ENCODE peak calls at places on chromosomes 2 and 18, in nine cellular contexts. One of them, this sample, is unnamed.

GRCh38 chr2:46780411-46780800 is 135.2 kb downstream of the MCFD2 start:
- DNase-seq in foreskin fibroblast: no peak
- DNase-seq in psoas muscle: peak
- DNase-seq in epithelial cell of esophagus: no peak
- DNase-seq in K562: no peak
- DNase-seq in fibroblast of lung: peak
- DNase-seq in right lobe of liver: no peak
- DNase-seq in nephron progenitor cell: no peak
- DNase-seq in OCI-LY7: no peak
- DNase-seq in this sample: peak

GRCh38 chr2:237920673-237921072 is 46.1 kb upstream of the UBE2F start:
- DNase-seq in foreskin fibroblast: peak
- DNase-seq in psoas muscle: no peak
- DNase-seq in epithelial cell of esophagus: no peak
- DNase-seq in K562: no peak
- DNase-seq in fibroblast of lung: no peak
- DNase-seq in right lobe of liver: no peak
- DNase-seq in nephron progenitor cell: no peak
- DNase-seq in OCI-LY7: no peak
- DNase-seq in this sample: no peak

GRCh38 chr2:45716915-45717314 is 65.4 kb downstream of the PRKCE start:
- DNase-seq in foreskin fibroblast: no peak
- DNase-seq in psoas muscle: no peak
- DNase-seq in epithelial cell of esophagus: no peak
- DNase-seq in K562: no peak
- DNase-seq in fibroblast of lung: no peak
- DNase-seq in right lobe of liver: no peak
- DNase-seq in nephron progenitor cell: no peak
- DNase-seq in OCI-LY7: no peak
- DNase-seq in this sample: no peak

GRCh38 chr2:191013876-191014652 is at the start of gene STAT1:
- DNase-seq in foreskin fibroblast: peak
- DNase-seq in psoas muscle: peak
- DNase-seq in epithelial cell of esophagus: peak
- DNase-seq in K562: peak
- DNase-seq in fibroblast of lung: peak
- DNase-seq in right lobe of liver: peak
- DNase-seq in nephron progenitor cell: peak
- DNase-seq in OCI-LY7: peak
- DNase-seq in this sample: peak

GRCh38 chr2:181426687-181427086 is 30.5 kb upstream of the ITGA4 start:
- DNase-seq in foreskin fibroblast: no peak
- DNase-seq in psoas muscle: no peak
- DNase-seq in epithelial cell of esophagus: no peak
- DNase-seq in K562: no peak
- DNase-seq in fibroblast of lung: no peak
- DNase-seq in right lobe of liver: no peak
- DNase-seq in nephron progenitor cell: no peak
- DNase-seq in OCI-LY7: no peak
- DNase-seq in this sample: no peak

GRCh38 chr2:98654702-98655488 is 46.5 kb downstream of the UNC50 start:
- DNase-seq in foreskin fibroblast: no peak
- DNase-seq in psoas muscle: no peak
- DNase-seq in epithelial cell of esophagus: no peak
- DNase-seq in K562: no peak
- DNase-seq in fibroblast of lung: no peak
- DNase-seq in right lobe of liver: no peak
- DNase-seq in nephron progenitor cell: no peak
- DNase-seq in OCI-LY7: no peak
- DNase-seq in this sample: no peak

GRCh38 chr2:37653805-37654378 is 17.6 kb downstream of the CDC42EP3 start:
- DNase-seq in foreskin fibroblast: no peak
- DNase-seq in psoas muscle: peak
- DNase-seq in epithelial cell of esophagus: peak
- DNase-seq in K562: no peak
- DNase-seq in fibroblast of lung: no peak
- DNase-seq in right lobe of liver: peak
- DNase-seq in nephron progenitor cell: no peak
- DNase-seq in OCI-LY7: peak
- DNase-seq in this sample: peak

GRCh38 chr18:56489901-56490300 is 148.5 kb downstream of the TXNL1 start:
- DNase-seq in foreskin fibroblast: no peak
- DNase-seq in psoas muscle: no peak
- DNase-seq in epithelial cell of esophagus: no peak
- DNase-seq in K562: no peak
- DNase-seq in fibroblast of lung: no peak
- DNase-seq in right lobe of liver: no peak
- DNase-seq in nephron progenitor cell: no peak
- DNase-seq in OCI-LY7: no peak
- DNase-seq in this sample: no peak

GRCh38 chr2:11260979-11261378 is 83.5 kb downstream of the ROCK2 start:
- DNase-seq in foreskin fibroblast: no peak
- DNase-seq in psoas muscle: no peak
- DNase-seq in epithelial cell of esophagus: no peak
- DNase-seq in K562: no peak
- DNase-seq in fibroblast of lung: no peak
- DNase-seq in right lobe of liver: no peak
- DNase-seq in nephron progenitor cell: no peak
- DNase-seq in OCI-LY7: no peak
- DNase-seq in this sample: no peak

GRCh38 chr2:120712180-120712678 is 23.4 kb upstream of the GLI2 start:
- DNase-seq in foreskin fibroblast: no peak
- DNase-seq in psoas muscle: no peak
- DNase-seq in epithelial cell of esophagus: no peak
- DNase-seq in K562: no peak
- DNase-seq in fibroblast of lung: peak
- DNase-seq in right lobe of liver: no peak
- DNase-seq in nephron progenitor cell: no peak
- DNase-seq in OCI-LY7: no peak
- DNase-seq in this sample: no peak

GRCh38 chr2:207967121-207967520 is 58.2 kb downstream of the PLEKHM3 start:
- DNase-seq in foreskin fibroblast: no peak
- DNase-seq in psoas muscle: no peak
- DNase-seq in epithelial cell of esophagus: no peak
- DNase-seq in K562: no peak
- DNase-seq in fibroblast of lung: no peak
- DNase-seq in right lobe of liver: no peak
- DNase-seq in nephron progenitor cell: no peak
- DNase-seq in OCI-LY7: no peak
- DNase-seq in this sample: no peak

DNA sequence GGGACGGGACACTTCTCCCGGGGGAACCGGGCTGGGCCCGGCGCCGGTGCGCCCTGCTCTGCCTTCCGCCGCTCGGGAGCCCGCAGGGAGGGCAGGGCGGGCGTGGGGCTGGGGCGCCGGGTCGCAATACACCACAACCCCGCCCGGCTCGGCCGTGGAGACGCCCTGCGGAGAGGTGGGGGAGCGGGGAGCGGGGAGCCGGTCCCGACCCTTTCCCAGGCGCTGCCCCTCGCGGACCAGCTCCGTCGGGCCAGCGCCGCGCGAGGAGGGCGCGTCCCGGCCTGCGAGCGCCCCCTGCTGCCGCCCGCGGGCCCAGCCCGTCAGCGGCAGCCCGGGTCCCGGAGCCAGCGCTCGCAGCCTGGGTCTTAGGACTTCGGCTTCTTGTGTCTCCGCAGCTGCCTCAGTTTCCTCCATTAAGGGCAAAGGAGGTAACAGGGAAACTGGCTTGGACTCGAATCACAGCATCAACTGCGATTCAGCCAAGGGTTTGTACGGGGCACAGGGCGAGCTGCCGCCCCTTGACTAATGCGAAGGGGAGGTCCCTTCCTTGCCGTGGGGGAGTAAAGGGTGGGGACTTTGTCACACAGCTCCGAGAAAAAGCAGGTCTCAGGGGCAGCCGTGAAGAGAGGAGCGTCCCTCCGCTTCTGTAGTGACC is 635 bp upstream of the ADRA2B start:
- DNase-seq in foreskin fibroblast: peak
- DNase-seq in psoas muscle: peak
- DNase-seq in epithelial cell of esophagus: peak
- DNase-seq in K562: peak
- DNase-seq in fibroblast of lung: no peak
- DNase-seq in right lobe of liver: peak
- DNase-seq in nephron progenitor cell: peak
- DNase-seq in OCI-LY7: peak
- DNase-seq in this sample: peak
- TF ChIP-seq CTCF in foreskin fibroblast: peak
- TF ChIP-seq CTCF in psoas muscle: peak
- TF ChIP-seq CTCF in epithelial cell of esophagus: peak
- TF ChIP-seq CTCF in K562: peak
- TF ChIP-seq CTCF in fibroblast of lung: peak
- TF ChIP-seq CTCF in right lobe of liver: peak
- TF ChIP-seq CTCF in nephron progenitor cell: peak
- TF ChIP-seq CTCF in OCI-LY7: peak
- TF ChIP-seq CTCF in this sample: peak

GRCh38 chr2:111135910-111136297 is 15.2 kb downstream of the BCL2L11 start:
- DNase-seq in foreskin fibroblast: no peak
- DNase-seq in psoas muscle: peak
- DNase-seq in epithelial cell of esophagus: no peak
- DNase-seq in K562: peak
- DNase-seq in fibroblast of lung: peak
- DNase-seq in right lobe of liver: peak
- DNase-seq in nephron progenitor cell: no peak
- DNase-seq in OCI-LY7: no peak
- DNase-seq in this sample: no peak
- TF ChIP-seq CTCF in foreskin fibroblast: no peak
- TF ChIP-seq CTCF in psoas muscle: peak
- TF ChIP-seq CTCF in epithelial cell of esophagus: no peak
- TF ChIP-seq CTCF in K562: peak
- TF ChIP-seq CTCF in fibroblast of lung: peak
- TF ChIP-seq CTCF in right lobe of liver: peak
- TF ChIP-seq CTCF in nephron progenitor cell: no peak
- TF ChIP-seq CTCF in OCI-LY7: peak
- TF ChIP-seq CTCF in this sample: no peak

GRCh38 chr18:76167440-76167839 is 327.6 kb downstream of the ZNF516 start:
- DNase-seq in foreskin fibroblast: no peak
- DNase-seq in psoas muscle: no peak
- DNase-seq in epithelial cell of esophagus: no peak
- DNase-seq in K562: no peak
- DNase-seq in fibroblast of lung: no peak
- DNase-seq in right lobe of liver: no peak
- DNase-seq in nephron progenitor cell: no peak
- DNase-seq in OCI-LY7: no peak
- DNase-seq in this sample: peak
- TF ChIP-seq CTCF in foreskin fibroblast: no peak
- TF ChIP-seq CTCF in psoas muscle: no peak
- TF ChIP-seq CTCF in epithelial cell of esophagus: no peak
- TF ChIP-seq CTCF in K562: no peak
- TF ChIP-seq CTCF in fibroblast of lung: no peak
- TF ChIP-seq CTCF in right lobe of liver: no peak
- TF ChIP-seq CTCF in nephron progenitor cell: no peak
- TF ChIP-seq CTCF in OCI-LY7: no peak
- TF ChIP-seq CTCF in this sample: no peak

DNA sequence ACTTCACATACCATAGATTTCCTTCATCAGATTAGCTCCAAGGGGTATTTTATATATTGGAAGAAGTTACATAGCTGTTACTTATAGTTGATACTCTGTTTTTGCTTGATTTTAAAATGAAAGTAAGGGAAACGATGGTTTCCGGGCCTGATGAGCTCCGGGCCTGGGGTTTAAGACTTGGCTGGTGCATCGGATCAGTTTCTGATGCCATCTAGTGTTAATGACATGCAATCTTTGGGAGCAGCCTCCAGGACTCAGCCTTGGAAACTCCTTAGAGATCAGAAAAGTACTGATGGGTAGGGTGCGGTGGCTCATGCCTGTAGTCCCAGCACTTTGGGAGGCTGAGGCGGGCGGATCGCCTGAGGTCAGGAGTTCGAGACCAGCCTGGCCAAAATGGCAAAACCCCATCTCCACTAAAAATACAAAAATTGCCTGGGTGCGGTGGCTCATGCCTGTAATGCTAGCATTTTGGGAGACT is 47.1 kb upstream of the CNOT11 start:
- DNase-seq in foreskin fibroblast: peak
- DNase-seq in psoas muscle: no peak
- DNase-seq in epithelial cell of esophagus: peak
- DNase-seq in K562: peak
- DNase-seq in fibroblast of lung: peak
- DNase-seq in right lobe of liver: no peak
- DNase-seq in nephron progenitor cell: peak
- DNase-seq in OCI-LY7: no peak
- DNase-seq in this sample: peak
- TF ChIP-seq CTCF in foreskin fibroblast: peak
- TF ChIP-seq CTCF in psoas muscle: peak
- TF ChIP-seq CTCF in epithelial cell of esophagus: peak
- TF ChIP-seq CTCF in K562: peak
- TF ChIP-seq CTCF in fibroblast of lung: peak
- TF ChIP-seq CTCF in right lobe of liver: peak
- TF ChIP-seq CTCF in nephron progenitor cell: peak
- TF ChIP-seq CTCF in OCI-LY7: peak
- TF ChIP-seq CTCF in this sample: peak

DNA sequence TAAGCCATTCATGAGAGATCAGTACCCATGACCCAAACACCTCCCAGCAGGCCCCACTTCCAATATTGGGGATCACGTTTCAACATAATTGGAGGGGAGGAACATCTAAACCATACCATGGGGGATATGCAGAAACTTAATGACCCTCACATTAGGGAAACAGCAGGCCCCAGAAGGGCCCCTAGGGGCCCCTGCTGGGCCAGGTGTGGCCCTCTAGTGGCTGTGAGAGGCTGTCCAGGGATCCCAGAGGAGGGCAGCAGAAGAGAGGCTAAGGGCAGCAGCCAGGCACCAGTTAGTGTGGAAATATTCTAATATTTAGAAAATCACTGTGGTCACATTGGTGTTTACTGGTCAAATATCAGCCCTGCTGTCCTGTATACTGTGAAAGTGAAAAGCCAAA is 49.3 kb upstream of the ANKRD44 start:
- DNase-seq in foreskin fibroblast: no peak
- DNase-seq in psoas muscle: no peak
- DNase-seq in epithelial cell of esophagus: no peak
- DNase-seq in K562: no peak
- DNase-seq in fibroblast of lung: no peak
- DNase-seq in right lobe of liver: no peak
- DNase-seq in nephron progenitor cell: no peak
- DNase-seq in OCI-LY7: no peak
- DNase-seq in this sample: no peak
- TF ChIP-seq CTCF in foreskin fibroblast: no peak
- TF ChIP-seq CTCF in psoas muscle: no peak
- TF ChIP-seq CTCF in epithelial cell of esophagus: peak
- TF ChIP-seq CTCF in K562: peak
- TF ChIP-seq CTCF in fibroblast of lung: no peak
- TF ChIP-seq CTCF in right lobe of liver: no peak
- TF ChIP-seq CTCF in nephron progenitor cell: no peak
- TF ChIP-seq CTCF in OCI-LY7: peak
- TF ChIP-seq CTCF in this sample: peak